ENCODE peak calls at places on chromosome 2, in six cellular contexts. O is HEK293T, B is right atrium auricular region, U is thoracic aorta, W is tibial nerve, A is H54. X is an unnamed sample.
A peak's percentile ranks its signal among the peaks of the same experiment; 100 is the strongest.

GRCh38 chr2:97716695-97717617 is 3.6 kb downstream of the ZAP70 start:
- DNase-seq in O (no peak), B (no peak), U (no peak), W (no peak), A (no peak), X (no peak)

GRCh38 chr2:100757621-100758394 is 62.1 kb upstream of the NPAS2 start:
- DNase-seq in O (no peak), B (no peak), U (no peak), W (peak; percentile 44), A (no peak), X (no peak)

GRCh38 chr2:3189961-3190360 is 187.7 kb downstream of the EIPR1 start:
- DNase-seq in O (no peak), B (no peak), U (no peak), W (no peak), A (no peak), X (no peak)

GRCh38 chr2:241064802-241065354 is 37.2 kb downstream of the MTERF4 start:
- DNase-seq in O (no peak), B (peak; percentile 47), U (no peak), W (no peak), A (no peak), X (peak; percentile 71)

GRCh38 chr2:65316072-65316471 is 88.4 kb downstream of the ACTR2 start:
- DNase-seq in O (no peak), B (peak; percentile 78), U (peak; percentile 46), W (no peak), A (no peak), X (no peak)

GRCh38 chr2:237923507-237924163 is 43.2 kb upstream of the UBE2F start:
- DNase-seq in O (peak; percentile 80), B (no peak), U (no peak), W (peak; percentile 57), A (no peak), X (peak; percentile 93)

GRCh38 chr2:119435148-119435952 is 3.7 kb downstream of the TMEM37 start:
- DNase-seq in O (no peak), B (no peak), U (no peak), W (no peak), A (no peak), X (no peak)

GRCh38 chr2:229273384-229274338 is 2.6 kb upstream of the PID1 start:
- DNase-seq in O (peak; percentile 66), B (no peak), U (no peak), W (peak; percentile 72), A (peak; percentile 67), X (no peak)

GRCh38 chr2:201984800-201985525 is 48.7 kb upstream of the FZD7 start:
- DNase-seq in O (no peak), B (no peak), U (no peak), W (peak; percentile 15), A (no peak), X (no peak)

GRCh38 chr2:234164499-234165409 is 114.3 kb downstream of the SPP2 start:
- DNase-seq in O (no peak), B (no peak), U (no peak), W (no peak), A (no peak), X (no peak)

GRCh38 chr2:46029332-46029811 is 267.8 kb upstream of the EPAS1 start:
- DNase-seq in O (no peak), B (no peak), U (no peak), W (no peak), A (no peak), X (no peak)

GRCh38 chr2:199488772-199489400 is 31.1 kb upstream of the SATB2 start:
- DNase-seq in O (peak; percentile 74), B (no peak), U (no peak), W (peak; percentile 60), A (peak; percentile 50), X (no peak)

GRCh38 chr2:204608261-204608660 is 63.0 kb downstream of the PARD3B start:
- DNase-seq in O (no peak), B (no peak), U (no peak), W (no peak), A (no peak), X (no peak)

GRCh38 chr2:46859482-46859881 is 56.1 kb downstream of the MCFD2 start:
- DNase-seq in O (no peak), B (no peak), U (no peak), W (no peak), A (no peak), X (no peak)

GRCh38 chr2:183079335-183079775 is 808 bp downstream of the DUSP19 start:
- DNase-seq in O (no peak), B (no peak), U (no peak), W (no peak), A (no peak), X (no peak)

GRCh38 chr2:222424281-222424728 is at the start of gene SGPP2:
- DNase-seq in O (peak; percentile 33), B (no peak), U (no peak), W (no peak), A (no peak), X (no peak)

GRCh38 chr2:168770796-168771195 is 31.6 kb upstream of the NOSTRIN start:
- DNase-seq in O (no peak), B (no peak), U (no peak), W (no peak), A (no peak), X (no peak)

GRCh38 chr2:37271376-37272067 is 40.1 kb downstream of the NDUFAF7 start:
- DNase-seq in O (no peak), B (no peak), U (no peak), W (no peak), A (no peak), X (no peak)

GRCh38 chr2:9950521-9951271 is 797 bp upstream of the GRHL1 start:
- DNase-seq in O (no peak), B (no peak), U (no peak), W (no peak), A (no peak), X (no peak)

GRCh38 chr2:43402452-43402937 is 176.1 kb upstream of the ZFP36L2 start:
- DNase-seq in O (no peak), B (no peak), U (no peak), W (no peak), A (no peak), X (no peak)

GRCh38 chr2:44927979-44928659 is 13.4 kb upstream of the SIX3 start:
- DNase-seq in O (no peak), B (no peak), U (no peak), W (no peak), A (no peak), X (no peak)

GRCh38 chr2:127641133-127641532 is 4.8 kb upstream of the GPR17 start:
- DNase-seq in O (no peak), B (no peak), U (no peak), W (no peak), A (no peak), X (no peak)

GRCh38 chr2:210128961-210129360 is 42.2 kb downstream of the KANSL1L start:
- DNase-seq in O (no peak), B (no peak), U (no peak), W (no peak), A (no peak), X (no peak)

GRCh38 chr2:220946552-220946951 is 625.6 kb downstream of the EPHA4 start:
- DNase-seq in O (no peak), B (no peak), U (no peak), W (no peak), A (no peak), X (no peak)

GRCh38 chr2:156845806-156846558 is 409.8 kb downstream of the GPD2 start:
- DNase-seq in O (peak; percentile 6), B (no peak), U (no peak), W (no peak), A (no peak), X (no peak)

GRCh38 chr2:226483143-226483542 is 316.5 kb downstream of the IRS1 start:
- DNase-seq in O (no peak), B (no peak), U (no peak), W (no peak), A (no peak), X (no peak)

GRCh38 chr2:157840568-157841156 is 35.5 kb downstream of the ACVR1 start:
- DNase-seq in O (no peak), B (no peak), U (peak; percentile 29), W (no peak), A (no peak), X (no peak)

GRCh38 chr2:129129087-129129486 is 810.4 kb upstream of the HS6ST1 start:
- DNase-seq in O (no peak), B (no peak), U (no peak), W (no peak), A (no peak), X (no peak)

GRCh38 chr2:200618590-200619021 is 32.8 kb downstream of the AOX1 start:
- DNase-seq in O (no peak), B (no peak), U (no peak), W (no peak), A (no peak), X (no peak)